ENCODE peak calls at places on chromosome 11, in four cellular contexts. L is transverse colon; W is CD8-positive, alpha-beta T cell; B is colonic mucosa. C is an unnamed sample. For H3K4me1, the result is how much of the 10 kb centered on the place peaks cover.

GRCh38 chr11:16001899-16002426 is 354.4 kb downstream of the SOX6 start:
- DNase-seq in L (peak), W (no peak), B (peak), C (peak)

GRCh38 chr11:77151804-77152513 is 23.9 kb downstream of the MYO7A start:
- DNase-seq in L (peak), W (peak), B (no peak), C (no peak)

GRCh38 chr11:28838741-28839140 is 730.6 kb downstream of the METTL15 start:
- DNase-seq in L (no peak), W (no peak), B (no peak), C (no peak)

GRCh38 chr11:6240691-6241285 is 1.9 kb downstream of the CNGA4 start:
- DNase-seq in L (no peak), W (no peak), B (no peak), C (no peak)

GRCh38 chr11:122137081-122137793 is 21.2 kb upstream of the BLID start:
- DNase-seq in L (no peak), W (no peak), B (no peak), C (no peak)

GRCh38 chr11:4118107-4118506 is 23.5 kb downstream of the RRM1 start:
- DNase-seq in L (no peak), W (no peak), B (no peak), C (no peak)

GRCh38 chr11:65423516-65424199 is 1.1 kb downstream of the NEAT1 start:
- DNase-seq in L (peak), W (peak), B (peak), C (no peak)

GRCh38 chr11:57116654-57117053 is 65.1 kb upstream of the LRRC55 start:
- DNase-seq in L (peak), W (no peak), B (peak), C (peak)

DNA sequence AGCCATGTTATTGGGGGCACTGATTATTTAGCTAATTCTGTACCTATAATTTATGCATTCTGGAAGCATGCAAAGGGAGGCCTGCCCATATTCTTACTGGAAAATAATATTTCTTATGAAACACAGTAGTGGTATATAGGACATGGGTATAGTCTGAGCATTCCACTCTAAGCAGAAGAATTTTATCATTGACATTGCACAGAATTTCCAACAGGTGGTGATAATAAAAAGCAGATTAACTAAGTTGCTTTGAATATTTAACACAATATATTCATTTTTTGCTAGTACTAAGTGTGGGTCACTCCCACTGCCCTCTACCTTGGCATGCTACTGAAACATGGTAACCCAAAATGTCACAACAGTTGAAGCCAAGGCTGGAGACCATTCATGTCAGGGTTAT is 728.8 kb upstream of the FAT3 start:
- DNase-seq in L (no peak), W (no peak), B (no peak), C (no peak)
- TF ChIP-seq CTCF in L (no peak), W (no peak), B (no peak), C (no peak)

GRCh38 chr11:1307998-1308744 is 1.3 kb downstream of the TOLLIP start:
- DNase-seq in L (no peak), W (no peak), B (no peak), C (no peak)
- H3K4me1 ChIP-seq in L (half or more), W (under half), B (under half), C (under half)

GRCh38 chr11:11468919-11469318 is 115.9 kb upstream of the CSNK2A3 start:
- DNase-seq in L (no peak), W (no peak), B (no peak), C (no peak)

GRCh38 chr11:11467278-11467677 is 114.2 kb upstream of the CSNK2A3 start:
- DNase-seq in L (peak), W (no peak), B (peak), C (no peak)

GRCh38 chr11:11463397-11463796 is 110.3 kb upstream of the CSNK2A3 start:
- DNase-seq in L (no peak), W (no peak), B (no peak), C (peak)

GRCh38 chr11:11464555-11464954 is 111.5 kb upstream of the CSNK2A3 start:
- DNase-seq in L (no peak), W (no peak), B (no peak), C (no peak)

GRCh38 chr11:11465280-11465679 is 112.2 kb upstream of the CSNK2A3 start:
- DNase-seq in L (no peak), W (no peak), B (no peak), C (no peak)
- TF ChIP-seq CTCF in L (no peak), W (no peak), B (no peak), C (no peak)

DNA sequence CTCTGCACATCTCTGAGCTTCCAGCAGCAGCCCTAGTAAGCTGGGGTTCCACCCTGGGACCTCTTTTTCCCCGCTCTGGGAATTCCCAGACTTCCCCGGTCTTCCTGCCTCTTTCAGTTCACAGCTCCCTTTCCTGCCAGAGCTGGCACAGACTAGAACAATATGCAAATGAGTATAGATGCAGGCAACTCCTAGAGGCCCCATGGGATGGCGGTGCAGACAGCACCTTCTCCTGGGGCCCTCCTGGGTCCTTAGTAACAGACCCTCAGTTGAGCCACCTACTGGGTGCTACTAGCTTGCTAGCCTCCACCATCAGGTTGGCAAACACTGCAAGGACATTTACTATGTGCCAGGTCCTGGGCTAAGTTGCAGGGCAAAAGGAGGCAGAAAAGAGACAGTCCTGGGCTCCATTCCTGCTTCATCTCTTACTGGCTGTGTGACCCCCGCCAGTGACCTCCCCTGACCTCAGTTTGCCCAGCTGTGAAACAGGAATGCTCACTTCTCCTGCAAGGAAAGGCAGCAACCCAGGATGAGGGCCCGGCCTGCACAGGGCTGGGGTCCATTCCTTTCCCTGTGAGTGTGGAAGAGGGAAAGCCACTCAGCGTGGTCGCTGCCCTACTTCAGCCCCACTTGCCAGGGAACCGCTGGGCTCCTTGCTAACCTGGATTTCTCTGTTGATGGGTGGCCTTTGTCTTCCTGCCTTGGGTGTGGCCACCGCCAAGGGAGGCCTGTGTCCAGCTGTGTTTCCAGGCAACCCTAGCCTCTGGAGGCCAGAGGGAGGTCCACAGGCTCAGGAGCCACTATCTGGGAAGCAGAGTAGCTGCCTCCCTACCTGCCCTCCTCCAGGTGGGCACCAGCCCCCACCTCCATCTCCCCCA is 7.3 kb downstream of the RELT start:
- DNase-seq in L (peak), W (no peak), B (peak), C (no peak)
- H3K4me1 ChIP-seq in L (under half), W (under half), B (under half), C (under half)

DNA sequence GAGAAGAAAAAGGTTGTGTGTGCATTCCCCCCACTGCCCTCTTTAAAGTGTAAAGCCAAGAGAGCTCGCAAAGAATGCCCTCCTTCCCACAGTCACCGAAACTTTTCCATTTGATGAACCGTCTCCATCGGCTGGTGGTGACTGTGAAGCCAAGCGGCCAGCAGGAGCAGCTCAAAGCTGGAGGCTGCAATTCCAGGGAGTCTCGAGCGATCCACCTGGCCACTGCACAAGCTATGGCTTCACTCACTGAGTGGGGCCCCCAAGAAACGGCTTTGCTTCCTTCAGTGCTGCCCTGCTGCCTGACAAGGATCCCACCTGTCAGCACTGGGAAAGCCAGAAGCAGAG is 117.7 kb downstream of the ABTB2 start:
- DNase-seq in L (no peak), W (no peak), B (no peak), C (no peak)
- TF ChIP-seq CTCF in L (no peak), W (no peak), B (no peak), C (no peak)

GRCh38 chr11:35678471-35678870 is 15.9 kb downstream of the TRIM44 start:
- DNase-seq in L (no peak), W (no peak), B (no peak), C (no peak)

GRCh38 chr11:35680506-35680905 is 17.9 kb downstream of the TRIM44 start:
- DNase-seq in L (no peak), W (no peak), B (no peak), C (no peak)

GRCh38 chr11:35677904-35678303 is 15.3 kb downstream of the TRIM44 start:
- DNase-seq in L (no peak), W (no peak), B (no peak), C (no peak)

GRCh38 chr11:35681181-35681767 is 18.7 kb downstream of the TRIM44 start:
- DNase-seq in L (no peak), W (no peak), B (no peak), C (no peak)

DNA sequence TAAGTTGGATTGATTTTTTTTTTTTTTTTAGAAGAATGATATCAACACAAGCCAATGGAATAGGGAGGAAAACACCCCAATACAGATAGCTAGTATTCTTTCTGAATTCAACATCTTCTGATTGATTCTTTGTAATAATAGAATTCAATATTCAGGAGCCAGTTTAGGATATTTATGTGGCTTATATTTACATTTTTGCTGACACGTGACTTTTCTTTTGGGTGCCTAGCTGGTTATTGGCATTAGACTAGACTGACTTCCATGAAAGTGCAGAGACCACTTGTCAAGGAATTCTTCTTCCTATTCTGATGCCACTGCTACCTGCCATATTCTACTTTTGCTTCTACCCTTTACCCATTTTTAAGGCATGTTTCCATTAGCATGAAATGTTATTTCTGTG is 16.4 kb downstream of the TRIM44 start:
- DNase-seq in L (no peak), W (no peak), B (no peak), C (no peak)
- H3K4me1 ChIP-seq in L (under half), W (under half), B (under half), C (under half)

DNA sequence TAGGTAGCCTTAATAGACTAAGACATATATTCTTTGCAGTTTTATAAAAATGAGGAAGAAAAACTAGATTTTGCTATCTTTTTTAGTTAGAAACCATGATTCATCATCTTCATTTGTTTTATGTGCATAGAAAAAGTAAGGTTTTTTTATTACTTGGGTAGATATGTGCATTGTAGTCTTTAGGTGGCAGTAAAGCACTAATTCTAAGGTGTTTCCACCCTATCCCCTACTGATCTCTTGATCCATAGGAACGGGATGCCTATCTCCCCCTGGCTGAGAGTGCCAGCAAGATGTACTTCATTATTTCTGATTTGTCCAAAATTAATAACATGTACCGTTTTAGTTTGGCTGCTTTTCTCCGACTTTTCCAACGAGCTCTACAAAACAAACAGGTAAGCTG is 148.1 kb downstream of the DYNC2H1 start:
- DNase-seq in L (no peak), W (no peak), B (no peak), C (no peak)
- TF ChIP-seq CTCF in L (no peak), W (no peak), B (no peak), C (peak)

GRCh38 chr11:13338437-13339069 is 61.0 kb downstream of the BMAL1 start:
- DNase-seq in L (no peak), W (no peak), B (no peak), C (no peak)

GRCh38 chr11:13339196-13340153 is 61.9 kb downstream of the BMAL1 start:
- DNase-seq in L (no peak), W (no peak), B (no peak), C (no peak)

GRCh38 chr11:13335319-13335718 is 57.7 kb downstream of the BMAL1 start:
- DNase-seq in L (peak), W (peak), B (peak), C (peak)

GRCh38 chr11:13336246-13336873 is 58.8 kb downstream of the BMAL1 start:
- DNase-seq in L (no peak), W (no peak), B (no peak), C (no peak)

GRCh38 chr11:13337986-13338436 is 60.4 kb downstream of the BMAL1 start:
- DNase-seq in L (no peak), W (no peak), B (no peak), C (no peak)
- H3K4me1 ChIP-seq in L (under half), W (under half), B (under half), C (under half)

GRCh38 chr11:102309621-102310541 is 7.4 kb upstream of the BIRC3 start:
- DNase-seq in L (no peak), W (no peak), B (no peak), C (no peak)
- TF ChIP-seq CTCF in L (no peak), W (no peak), B (no peak), C (peak)

C was measured in Caco-2.